ENCODE peak calls at places on chromosomes 12 and 14, in six cellular contexts. U, B, H, J, C and Q are unnamed samples.

GRCh38 chr12:28710882-28711281 is 438.2 kb upstream of the FAR2 start:
- DNase-seq in U (no peak), B (no peak), J (no peak), H (no peak), C (peak; percentile 91), Q (no peak)

GRCh38 chr14:65095633-65096205 is 6.6 kb downstream of the MAX start:
- DNase-seq in B (peak; percentile 84), U (no peak), C (peak; percentile 84), J (no peak), H (no peak), Q (no peak)

GRCh38 chr12:40253936-40254335 is 29.1 kb downstream of the LRRK2 start:
- DNase-seq in C (peak; percentile 69), H (no peak), U (no peak), J (no peak), B (no peak), Q (no peak)

GRCh38 chr14:33611405-33612183 is 339.3 kb downstream of the EGLN3 start:
- DNase-seq in B (no peak), C (peak; percentile 24), H (no peak), J (no peak), U (no peak), Q (no peak)

GRCh38 chr12:98418357-98419075 is 96.9 kb upstream of the TMPO start:
- DNase-seq in C (peak; percentile 100), H (no peak), U (no peak), J (peak; percentile 73), B (peak; percentile 87), Q (no peak)

GRCh38 chr12:112978163-112979081 is at the start of gene OAS2:
- DNase-seq in B (peak; percentile 88), H (peak; percentile 89), C (peak; percentile 84), U (peak; percentile 63), J (peak; percentile 16), Q (peak; percentile 87)

GRCh38 chr14:51849095-51849494 is 11.3 kb upstream of the GNG2 start:
- DNase-seq in J (no peak), C (no peak), B (no peak), U (no peak), H (no peak), Q (peak; percentile 86)

GRCh38 chr12:93868771-93869170 is 191.6 kb downstream of the CRADD start:
- DNase-seq in C (peak; percentile 68), U (no peak), B (no peak), J (no peak), H (no peak), Q (no peak)

GRCh38 chr12:49887536-49888401 is 15.9 kb downstream of the FAIM2 start:
- DNase-seq in U (no peak), B (peak; percentile 61), H (no peak), J (peak; percentile 71), C (no peak), Q (no peak)

GRCh38 chr12:107374136-107374535 is 280.8 kb upstream of the CRY1 start:
- DNase-seq in U (no peak), C (no peak), B (no peak), J (no peak), H (no peak), Q (no peak)

GRCh38 chr12:4307593-4308333 is 13.2 kb upstream of the TIGAR start:
- DNase-seq in B (peak; percentile 80), J (peak; percentile 78), U (no peak), H (peak; percentile 50), C (peak; percentile 60), Q (no peak)

GRCh38 chr12:52903855-52904508 is 894 bp downstream of the KRT8 start:
- DNase-seq in J (peak; percentile 76), H (peak; percentile 70), U (no peak), C (no peak), B (peak; percentile 77), Q (no peak)

GRCh38 chr14:24843494-24843893 is 206.5 kb downstream of the STXBP6 start:
- DNase-seq in B (no peak), J (no peak), C (no peak), H (peak; percentile 15), U (no peak), Q (no peak)

GRCh38 chr14:77088645-77089044 is 9.4 kb upstream of the CIPC start:
- DNase-seq in U (no peak), C (no peak), H (no peak), J (no peak), B (no peak), Q (no peak)

GRCh38 chr12:110546339-110546738 is 36.8 kb downstream of the PPTC7 start:
- DNase-seq in U (no peak), C (peak; percentile 94), H (no peak), J (peak; percentile 33), B (peak; percentile 26), Q (no peak)

GRCh38 chr12:2084553-2085296 is 31.9 kb downstream of the CACNA1C start:
- DNase-seq in B (no peak), J (no peak), C (peak; percentile 77), U (no peak), H (no peak), Q (no peak)

GRCh38 chr12:88805286-88805685 is 225.0 kb upstream of the KITLG start:
- DNase-seq in U (no peak), H (no peak), B (no peak), C (peak; percentile 92), J (no peak), Q (no peak)

GRCh38 chr12:99334737-99335136 is 312.8 kb upstream of the GARIN6 start:
- DNase-seq in H (no peak), J (no peak), B (no peak), U (no peak), C (no peak), Q (no peak)

GRCh38 chr12:75542942-75543341 is 31.5 kb upstream of the KRR1 start:
- DNase-seq in U (no peak), H (no peak), J (no peak), B (no peak), C (no peak), Q (no peak)

GRCh38 chr14:90775441-90775840 is 40.8 kb downstream of the TTC7B start:
- DNase-seq in B (no peak), C (no peak), J (no peak), U (no peak), H (no peak), Q (no peak)

GRCh38 chr14:96184737-96185136 is 19.9 kb upstream of the BDKRB2 start:
- DNase-seq in H (no peak), J (no peak), U (no peak), B (no peak), C (peak; percentile 90), Q (no peak)

GRCh38 chr14:22500954-22501353 is 88.1 kb downstream of the DAD1 start:
- DNase-seq in J (no peak), H (no peak), C (no peak), U (no peak), B (no peak), Q (no peak)

GRCh38 chr14:34237098-34237497 is 224.9 kb downstream of the SPTSSA start:
- DNase-seq in H (no peak), B (peak; percentile 58), U (no peak), J (peak; percentile 37), C (no peak), Q (no peak)

GRCh38 chr12:68435816-68436215 is 103.7 kb upstream of the MDM1 start:
- DNase-seq in H (no peak), J (no peak), B (no peak), U (no peak), C (no peak), Q (no peak)

GRCh38 chr12:57936513-57936883 is 4.9 kb upstream of the ATP23 start:
- DNase-seq in U (no peak), B (no peak), J (no peak), H (no peak), C (no peak), Q (no peak)

GRCh38 chr14:68547305-68548193 is 245.3 kb downstream of the ZFP36L1 start:
- DNase-seq in U (no peak), B (no peak), H (no peak), C (peak; percentile 97), J (peak; percentile 95), Q (no peak)

GRCh38 chr14:35346738-35347322 is 54.6 kb downstream of the PSMA6 start:
- DNase-seq in J (no peak), B (no peak), U (no peak), H (no peak), C (no peak), Q (no peak)